ENCODE peak calls at places on chromosomes 16 and 17, in six cellular contexts. Y is Peyer's patch, W is left lung, O is tibial nerve, L is heart right ventricle, U is Panc1. C is an unnamed sample.

GRCh38 chr17:38401459-38401858 is 26.8 kb upstream of the ARHGAP23 start:
- DNase-seq in Y (no peak), W (no peak), O (no peak), L (no peak), U (no peak), C (no peak)

GRCh38 chr16:3727806-3728381 is 10.6 kb upstream of the TRAP1 start:
- DNase-seq in Y (peak), W (no peak), O (no peak), L (no peak), U (no peak), C (peak)

GRCh38 chr17:70879389-70879788 is 710.1 kb downstream of the KCNJ2 start:
- DNase-seq in Y (no peak), W (no peak), O (no peak), L (no peak), U (no peak), C (no peak)

GRCh38 chr16:20622498-20622870 is 46.3 kb upstream of the ACSM2B start:
- DNase-seq in Y (no peak), W (no peak), O (no peak), L (no peak), U (no peak), C (no peak)

GRCh38 chr16:66930189-66930588 is 4.0 kb downstream of the CIAO2B start:
- DNase-seq in Y (no peak), W (peak), O (no peak), L (no peak), U (no peak), C (no peak)

GRCh38 chr16:86528061-86528929 is 18.0 kb downstream of the FOXF1 start:
- DNase-seq in Y (no peak), W (no peak), O (no peak), L (no peak), U (no peak), C (no peak)

GRCh38 chr17:63919311-63919723 is 678 bp upstream of the GH1 start:
- DNase-seq in Y (no peak), W (peak), O (peak), L (peak), U (peak), C (peak)

GRCh38 chr17:17819561-17819995 is 17.2 kb downstream of the SREBF1 start:
- DNase-seq in Y (peak), W (peak), O (no peak), L (no peak), U (no peak), C (peak)

GRCh38 chr17:80187493-80187892 is 17.7 kb downstream of the CARD14 start:
- DNase-seq in Y (peak), W (peak), O (no peak), L (peak), U (no peak), C (peak)

GRCh38 chr16:19708498-19709205 is 9.4 kb downstream of the KNOP1 start:
- DNase-seq in Y (no peak), W (peak), O (no peak), L (peak), U (no peak), C (no peak)

GRCh38 chr16:49564577-49565224 is 191.1 kb downstream of the C16orf78 start:
- DNase-seq in Y (no peak), W (no peak), O (no peak), L (no peak), U (no peak), C (peak)

GRCh38 chr17:9274119-9274445 is 252.8 kb downstream of the NTN1 start:
- DNase-seq in Y (no peak), W (no peak), O (no peak), L (no peak), U (no peak), C (no peak)

GRCh38 chr16:25143898-25144297 is 32.4 kb downstream of the LCMT1 start:
- DNase-seq in Y (no peak), W (no peak), O (no peak), L (no peak), U (no peak), C (no peak)

GRCh38 chr16:17301593-17302135 is 169.1 kb downstream of the XYLT1 start:
- DNase-seq in Y (no peak), W (no peak), O (no peak), L (no peak), U (no peak), C (no peak)

GRCh38 chr17:55783684-55784245 is 32.9 kb downstream of the PCTP start:
- DNase-seq in Y (peak), W (no peak), O (peak), L (peak), U (no peak), C (no peak)

GRCh38 chr17:65503557-65503956 is 57.9 kb downstream of the AXIN2 start:
- DNase-seq in Y (no peak), W (no peak), O (no peak), L (no peak), U (no peak), C (no peak)

GRCh38 chr16:1133810-1134520 is 18.9 kb upstream of the CACNA1H start:
- DNase-seq in Y (no peak), W (no peak), O (no peak), L (no peak), U (no peak), C (no peak)

GRCh38 chr16:30395155-30395991 is at the start of gene ZNF48:
- DNase-seq in Y (peak), W (peak), O (peak), L (peak), U (no peak), C (peak)

GRCh38 chr17:28549274-28550132 is 2.9 kb downstream of the UNC119 start:
- DNase-seq in Y (peak), W (no peak), O (no peak), L (no peak), U (no peak), C (no peak)

GRCh38 chr16:85553436-85554113 is 59.5 kb upstream of the GSE1 start:
- DNase-seq in Y (peak), W (peak), O (peak), L (peak), U (no peak), C (peak)

GRCh38 chr16:81669473-81670350 is 109.4 kb upstream of the PLCG2 start:
- DNase-seq in Y (no peak), W (no peak), O (no peak), L (no peak), U (no peak), C (no peak)

GRCh38 chr16:71626858-71627213 is 852 bp downstream of the MARVELD3 start:
- DNase-seq in Y (peak), W (peak), O (no peak), L (no peak), U (no peak), C (peak)

GRCh38 chr16:50697881-50698767 is 4.7 kb downstream of the NOD2 start:
- DNase-seq in Y (no peak), W (peak), O (no peak), L (peak), U (no peak), C (no peak)

GRCh38 chr17:52419256-52419655 is 260.7 kb upstream of the CA10 start:
- DNase-seq in Y (no peak), W (no peak), O (no peak), L (no peak), U (no peak), C (no peak)

GRCh38 chr17:64174686-64175456 is 44.9 kb upstream of the ERN1 start:
- DNase-seq in Y (no peak), W (peak), O (no peak), L (no peak), U (no peak), C (no peak)

GRCh38 chr16:48556913-48557351 is 53.0 kb downstream of the N4BP1 start:
- DNase-seq in Y (no peak), W (no peak), O (no peak), L (no peak), U (peak), C (no peak)

GRCh38 chr17:57672205-57672632 is 72.9 kb downstream of the CCDC182 start:
- DNase-seq in Y (no peak), W (no peak), O (no peak), L (no peak), U (no peak), C (no peak)

DNA sequence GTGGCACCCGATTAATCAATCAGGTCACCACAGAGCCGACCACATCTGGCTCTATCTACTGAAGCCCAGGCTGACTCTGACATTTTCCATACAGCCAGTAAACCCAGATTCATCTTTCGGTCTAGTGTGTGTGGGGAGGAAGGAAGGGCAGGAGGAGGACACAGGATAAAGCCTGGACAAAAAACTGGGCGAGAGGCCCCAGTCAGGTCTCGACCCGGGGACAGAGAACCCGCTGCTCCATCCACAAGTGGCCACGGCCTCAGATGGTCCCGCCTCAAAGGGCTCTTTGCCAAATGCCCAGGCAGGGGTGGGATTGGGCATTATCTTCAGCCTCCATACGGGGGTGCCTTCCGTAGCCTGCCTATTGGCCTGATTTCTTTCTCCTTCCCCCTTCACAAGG is 7.8 kb downstream of the ABR start:
- DNase-seq in Y (no peak), W (no peak), O (no peak), L (no peak), U (no peak), C (no peak)
- H3K27ac ChIP-seq in Y (no peak), W (no peak), O (no peak), L (no peak), U (no peak), C (no peak)

GRCh38 chr16:35744716-35745115 is 2285.3 kb downstream of the TP53TG3F start:
- DNase-seq in Y (no peak), W (no peak), O (no peak), L (no peak), U (no peak), C (no peak)
- H3K4me3 ChIP-seq in Y (no peak), W (no peak), O (no peak), L (no peak), U (no peak), C (no peak)

DNA sequence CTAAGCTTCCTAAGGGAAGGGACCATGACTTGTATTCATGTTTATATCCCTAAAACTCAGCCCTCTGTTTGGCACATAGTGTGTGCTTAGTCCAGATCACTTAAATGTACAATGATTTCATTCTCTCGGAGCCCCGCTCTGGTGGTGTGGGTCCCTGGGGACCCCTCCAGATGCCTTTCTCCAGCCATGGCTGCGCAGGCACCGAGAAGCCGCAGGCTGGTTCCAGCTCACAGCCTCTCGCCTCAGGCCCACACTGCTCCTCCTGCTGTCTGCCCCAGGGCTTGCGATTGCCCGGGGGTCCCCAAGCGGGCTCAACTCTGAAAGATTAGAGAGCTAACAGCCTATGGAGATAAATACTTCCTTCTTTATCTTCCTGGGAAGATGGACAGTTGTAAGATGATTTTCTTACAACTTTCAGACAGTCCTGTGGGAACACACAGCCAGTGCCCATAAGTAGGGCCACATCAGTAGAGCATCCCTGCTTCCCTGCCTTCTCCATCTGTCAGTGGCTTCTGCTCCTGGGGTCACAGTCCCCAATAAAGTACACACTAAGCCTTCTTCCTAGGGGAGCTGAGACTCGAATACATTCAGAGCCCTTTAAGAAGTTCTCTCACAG is 66.2 kb downstream of the CENPV start:
- DNase-seq in Y (no peak), W (no peak), O (no peak), L (peak), U (peak), C (no peak)
- TF ChIP-seq CTCF in Y (no peak), W (no peak), O (no peak), L (no peak), U (no peak), C (no peak)

GRCh38 chr17:37124074-37124824 is 175.5 kb downstream of the AATF start:
- DNase-seq in Y (no peak), W (no peak), O (no peak), L (no peak), U (no peak), C (no peak)
- H3K27ac ChIP-seq in Y (no peak), W (no peak), O (no peak), L (no peak), U (no peak), C (no peak)

DNA sequence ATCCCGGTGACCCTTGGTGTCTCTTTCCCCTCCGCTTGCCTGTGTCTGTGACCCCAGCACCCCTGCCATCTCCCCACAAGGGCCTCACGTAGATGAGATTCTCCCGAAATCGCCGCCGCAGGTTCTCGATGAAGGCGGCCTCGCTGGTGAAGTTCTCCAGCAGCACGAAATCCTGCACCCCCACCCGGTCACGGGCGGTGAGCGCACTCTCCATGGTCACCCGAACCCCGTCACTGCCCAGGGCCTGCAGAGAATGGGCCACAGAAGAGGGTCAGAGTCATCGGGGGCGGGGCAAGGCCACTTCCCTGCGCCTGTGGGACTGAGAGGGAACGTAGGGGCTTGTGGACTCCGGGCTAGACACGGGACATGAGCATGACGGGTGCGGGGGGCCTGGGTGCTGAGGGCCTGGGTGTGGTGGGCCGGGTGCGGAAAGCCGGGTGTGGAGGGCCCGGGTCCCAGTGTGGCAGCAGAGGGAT is 8.4 kb downstream of the MYO1C start:
- DNase-seq in Y (peak), W (no peak), O (no peak), L (no peak), U (no peak), C (peak)
- H3K4me3 ChIP-seq in Y (no peak), W (no peak), O (no peak), L (no peak), U (no peak), C (no peak)